ENCODE peak calls at places on chromosomes 1 and 21, in six cellular contexts. G is natural killer cell, D is osteoblast, L is A549, B is upper lobe of right lung, Q is uterus. X is an unnamed sample.
A peak's percentile ranks its signal among the peaks of the same experiment; 100 is the strongest.

GRCh38 chr1:85315789-85316188 is 39.4 kb upstream of the BCL10 start:
- DNase-seq in G (no peak), D (no peak), L (no peak), B (no peak), Q (no peak), X (no peak)

GRCh38 chr1:154906621-154907081 is 29.9 kb downstream of the PMVK start:
- DNase-seq in G (no peak), D (no peak), L (peak; percentile 44), B (peak; percentile 16), Q (no peak), X (no peak)

GRCh38 chr1:246705368-246705767 is 18.8 kb upstream of the SCCPDH start:
- DNase-seq in G (no peak), D (peak; percentile 87), L (peak; percentile 56), B (no peak), Q (no peak), X (no peak)

GRCh38 chr21:46298083-46298412 is 11.9 kb downstream of the YBEY start:
- DNase-seq in G (no peak), D (no peak), L (no peak), B (no peak), Q (no peak), X (no peak)

GRCh38 chr1:224182057-224182865 is 779 bp upstream of the DEGS1 start:
- DNase-seq in G (no peak), D (peak; percentile 6), L (no peak), B (no peak), Q (no peak), X (no peak)

GRCh38 chr1:7207875-7208646 is 422.8 kb downstream of the CAMTA1 start:
- DNase-seq in G (no peak), D (peak; percentile 86), L (peak; percentile 67), B (no peak), Q (no peak), X (no peak)

GRCh38 chr1:116834605-116835004 is 75.1 kb upstream of the PTGFRN start:
- DNase-seq in G (no peak), D (no peak), L (no peak), B (no peak), Q (no peak), X (no peak)

GRCh38 chr1:246641394-246641793 is 75.1 kb downstream of the CNST start:
- DNase-seq in G (no peak), D (no peak), L (no peak), B (no peak), Q (no peak), X (no peak)

GRCh38 chr1:211613108-211613947 is 34.4 kb upstream of the SLC30A1 start:
- DNase-seq in G (no peak), D (peak; percentile 96), L (peak; percentile 79), B (peak; percentile 79), Q (peak; percentile 55), X (no peak)

GRCh38 chr1:54239041-54239410 is 39.1 kb downstream of the MRPL37 start:
- DNase-seq in G (no peak), D (peak; percentile 27), L (no peak), B (no peak), Q (no peak), X (no peak)

GRCh38 chr1:912740-913301 is 10.9 kb upstream of the SAMD11 start:
- DNase-seq in G (no peak), D (peak; percentile 93), L (peak; percentile 77), B (peak; percentile 51), Q (peak; percentile 14), X (no peak)

GRCh38 chr21:35619184-35619583 is 441.1 kb downstream of the SETD4 start:
- DNase-seq in G (no peak), D (no peak), L (no peak), B (no peak), Q (no peak), X (no peak)

GRCh38 chr1:241749041-241749798 is 97.1 kb downstream of the WDR64 start:
- DNase-seq in G (no peak), D (peak; percentile 53), L (no peak), B (no peak), Q (no peak), X (no peak)

GRCh38 chr21:38244885-38245869 is 11.6 kb upstream of the KCNJ15 start:
- DNase-seq in G (peak; percentile 50), D (peak; percentile 82), L (peak; percentile 77), B (no peak), Q (no peak), X (no peak)

GRCh38 chr1:210882414-210883221 is 251.3 kb downstream of the KCNH1 start:
- DNase-seq in G (no peak), D (peak; percentile 52), L (peak; percentile 17), B (no peak), Q (no peak), X (no peak)

GRCh38 chr1:3170566-3171453 is 101.8 kb downstream of the PRDM16 start:
- DNase-seq in G (no peak), D (peak; percentile 98), L (no peak), B (peak; percentile 85), Q (peak; percentile 82), X (no peak)

GRCh38 chr21:36255650-36256047 is 64.3 kb upstream of the MORC3 start:
- DNase-seq in G (no peak), D (no peak), L (no peak), B (no peak), Q (no peak), X (no peak)

GRCh38 chr1:180178511-180179161 is 24.0 kb downstream of the QSOX1 start:
- DNase-seq in G (peak; percentile 60), D (peak; percentile 96), L (peak; percentile 53), B (peak; percentile 78), Q (peak; percentile 76), X (no peak)

GRCh38 chr1:235910357-235911299 is 43.9 kb upstream of the LYST start:
- DNase-seq in G (no peak), D (peak; percentile 90), L (peak; percentile 90), B (no peak), Q (peak; percentile 35), X (no peak)

GRCh38 chr1:145985502-145986439 is 10.6 kb downstream of the TXNIP start:
- DNase-seq in G (no peak), D (no peak), L (peak; percentile 29), B (peak; percentile 80), Q (peak; percentile 55), X (no peak)

GRCh38 chr1:30762931-30763653 is 5.5 kb upstream of the LAPTM5 start:
- DNase-seq in G (no peak), D (peak; percentile 25), L (no peak), B (no peak), Q (no peak), X (no peak)

GRCh38 chr1:3988431-3988830 is 88.4 kb upstream of the C1orf174 start:
- DNase-seq in G (no peak), D (no peak), L (no peak), B (peak; percentile 22), Q (no peak), X (no peak)

GRCh38 chr1:3535732-3536131 is 75.6 kb downstream of the MEGF6 start:
- DNase-seq in G (no peak), D (peak; percentile 88), L (no peak), B (no peak), Q (no peak), X (no peak)

GRCh38 chr1:23558140-23558871 is 995 bp downstream of the ID3 start:
- DNase-seq in G (no peak), D (peak; percentile 89), L (peak; percentile 77), B (peak; percentile 87), Q (peak; percentile 64), X (no peak)

GRCh38 chr1:229887043-229887822 is 179.8 kb upstream of the GALNT2 start:
- DNase-seq in G (no peak), D (no peak), L (peak; percentile 13), B (no peak), Q (no peak), X (no peak)

GRCh38 chr1:20110679-20111078 is 8.7 kb downstream of the PLA2G2D start:
- DNase-seq in G (no peak), D (peak; percentile 80), L (no peak), B (no peak), Q (peak; percentile 32), X (no peak)

GRCh38 chr1:52056110-52056936 is at the start of gene BTF3L4:
- DNase-seq in G (peak; percentile 77), D (peak; percentile 92), L (peak; percentile 92), B (peak; percentile 98), Q (peak; percentile 90), X (peak; percentile 95)
- TF ChIP-seq CTCF in G (no peak), D (no peak), L (no peak), B (peak; percentile 8), Q (no peak), X (peak; percentile 14)

GRCh38 chr1:47709302-47710074 is 271.6 kb downstream of the FOXD2 start:
- DNase-seq in G (no peak), D (peak; percentile 92), L (peak; percentile 44), B (no peak), Q (no peak), X (no peak)
- TF ChIP-seq CTCF in G (no peak), D (peak; percentile 16), L (peak; percentile 18), B (peak; percentile 36), Q (peak; percentile 31), X (peak; percentile 79)

DNA sequence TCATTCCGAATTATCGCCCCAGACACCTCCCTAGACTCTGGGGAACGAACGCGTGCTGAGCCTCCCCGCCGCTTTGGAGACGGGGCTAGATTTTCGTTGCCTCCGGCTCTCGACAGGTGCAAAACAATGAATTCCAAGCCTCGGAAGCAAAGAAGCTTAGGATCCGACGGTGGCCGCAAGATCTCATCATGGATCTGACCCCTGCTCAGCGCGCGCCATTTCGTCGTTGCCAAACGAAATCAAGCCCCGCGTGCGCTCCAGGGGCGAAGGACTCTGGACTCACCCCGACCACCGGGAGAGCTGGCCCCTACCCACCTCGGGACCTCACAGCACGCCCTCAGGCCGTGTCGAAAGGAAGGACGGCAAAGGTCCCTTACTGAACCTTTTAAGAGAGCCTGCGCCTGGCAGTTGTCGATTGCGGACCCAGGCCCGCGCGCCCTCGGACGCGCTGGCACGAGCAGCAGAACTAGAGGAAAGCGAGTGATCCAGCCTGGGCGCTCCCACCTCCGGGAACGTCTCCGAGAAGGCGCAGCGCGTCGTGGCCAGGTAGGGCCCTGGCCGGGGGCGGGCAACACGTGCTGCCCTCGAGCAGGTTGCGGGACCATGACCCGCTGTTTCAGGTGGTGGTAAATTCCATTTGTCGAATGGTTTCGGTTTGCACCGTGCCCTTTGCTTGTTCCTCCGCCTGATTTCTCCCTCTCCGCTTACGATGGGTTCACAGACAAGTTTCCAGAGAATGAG is 1.6 kb upstream of the RUNX3 start:
- DNase-seq in G (no peak), D (peak; percentile 86), L (no peak), B (no peak), Q (no peak), X (no peak)
- TF ChIP-seq CTCF in G (no peak), D (no peak), L (no peak), B (no peak), Q (no peak), X (no peak)

DNA sequence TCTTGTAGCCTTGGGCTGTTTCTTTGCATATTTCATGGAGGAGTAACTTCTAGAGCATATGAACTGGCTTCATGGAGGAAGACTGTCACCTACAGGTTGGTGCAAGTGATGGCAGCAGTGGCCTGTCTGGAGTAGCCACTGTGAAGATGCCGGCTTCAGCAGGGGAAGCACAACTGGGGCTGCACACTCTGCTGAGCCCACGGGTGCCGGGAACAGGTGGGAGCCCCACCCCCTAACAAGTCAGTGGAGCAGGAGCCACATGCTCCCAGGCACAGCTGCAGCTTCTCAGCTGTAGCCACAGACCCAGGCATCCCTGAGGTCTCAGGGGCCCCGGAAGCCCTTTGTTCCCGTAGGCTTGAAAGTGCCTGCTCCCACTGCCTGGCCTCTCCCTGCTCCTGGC is 43.2 kb upstream of the C1orf185 start:
- DNase-seq in G (no peak), D (no peak), L (peak; percentile 27), B (no peak), Q (no peak), X (no peak)
- TF ChIP-seq CTCF in G (peak; percentile 29), D (peak; percentile 58), L (no peak), B (peak; percentile 29), Q (no peak), X (peak; percentile 36)

GRCh38 chr21:30326390-30326789 is 6.3 kb upstream of the KRTAP26-1 start:
- DNase-seq in G (no peak), D (no peak), L (no peak), B (no peak), Q (no peak), X (no peak)
- TF ChIP-seq CTCF in G (no peak), D (no peak), L (no peak), B (no peak), Q (no peak), X (no peak)